ENCODE peak calls at places on chromosomes 5 and 9, in seven cellular contexts. X is PC-3, T is midbrain, M is HepG2, K is IMR-90, S is right lobe of liver, Q is T-helper 9 cell. B is an unnamed sample.

GRCh38 chr9:95505676-95506437 is 10.9 kb downstream of the PTCH1 start:
- DNase-seq in T (peak), Q (peak), M (peak), K (peak), X (peak), S (peak), B (no peak)

GRCh38 chr5:111930905-111931461 is 174.0 kb upstream of the NREP start:
- DNase-seq in X (peak), T (no peak), S (no peak), M (no peak), K (peak), Q (no peak), B (no peak)

GRCh38 chr5:163976691-163977090 is 471.3 kb downstream of the MAT2B start:
- DNase-seq in K (peak), M (no peak), Q (no peak), S (no peak), X (no peak), T (no peak), B (no peak)

GRCh38 chr5:52800394-52801213 is 12.9 kb downstream of the ITGA1 start:
- DNase-seq in T (peak), Q (peak), S (peak), K (peak), M (peak), X (peak), B (peak)

GRCh38 chr5:115033861-115034260 is 135.8 kb downstream of the TRIM36 start:
- DNase-seq in K (no peak), X (no peak), M (peak), T (peak), S (no peak), Q (no peak), B (no peak)

GRCh38 chr9:77433675-77434445 is 214.3 kb downstream of the GNA14 start:
- DNase-seq in T (peak), X (peak), M (peak), K (peak), S (no peak), Q (peak), B (no peak)

GRCh38 chr5:1787472-1788047 is 12.1 kb downstream of the MRPL36 start:
- DNase-seq in Q (no peak), K (no peak), S (no peak), M (no peak), X (no peak), T (no peak), B (no peak)

GRCh38 chr9:35882265-35882848 is 12.2 kb upstream of the OR13J1 start:
- DNase-seq in X (peak), K (peak), M (peak), T (peak), S (peak), Q (peak), B (peak)

GRCh38 chr9:106613250-106613737 is 249.7 kb upstream of the ZNF462 start:
- DNase-seq in M (no peak), K (no peak), T (no peak), X (no peak), S (no peak), Q (no peak), B (no peak)

GRCh38 chr5:134223406-134224251 is 2.2 kb downstream of the PPP2CA start:
- DNase-seq in S (no peak), Q (no peak), M (no peak), X (peak), K (peak), T (no peak), B (no peak)

GRCh38 chr5:31771045-31771444 is 132.1 kb downstream of the PDZD2 start:
- DNase-seq in M (no peak), Q (no peak), S (no peak), K (no peak), T (no peak), X (no peak), B (no peak)

GRCh38 chr5:139639619-139640431 is 8.3 kb upstream of the CXXC5 start:
- DNase-seq in T (peak), K (peak), S (peak), M (no peak), Q (no peak), X (peak), B (no peak)

GRCh38 chr9:18596920-18597319 is 123.0 kb downstream of the ADAMTSL1 start:
- DNase-seq in X (peak), K (peak), Q (no peak), S (no peak), T (no peak), M (no peak), B (no peak)

GRCh38 chr9:114452219-114453169 is 52.8 kb downstream of the WHRN start:
- DNase-seq in X (no peak), M (no peak), K (no peak), S (no peak), T (no peak), Q (no peak), B (no peak)

GRCh38 chr5:157857821-157858526 is 971 bp downstream of the CLINT1 start:
- DNase-seq in M (no peak), K (peak), T (peak), S (no peak), Q (no peak), X (peak), B (peak)

GRCh38 chr5:37840036-37840909 is at the start of gene GDNF:
- DNase-seq in X (peak), T (peak), K (peak), M (peak), S (no peak), Q (no peak), B (no peak)

GRCh38 chr5:127959152-127959764 is 124.3 kb upstream of the SLC12A2 start:
- DNase-seq in S (peak), K (peak), M (peak), X (peak), Q (no peak), T (no peak), B (no peak)

GRCh38 chr9:16866542-16866941 is 3.9 kb downstream of the BNC2 start:
- DNase-seq in K (peak), T (no peak), X (no peak), Q (no peak), M (no peak), S (no peak), B (no peak)

GRCh38 chr5:75059887-75060286 is 7.5 kb upstream of the GCNT4 start:
- DNase-seq in M (no peak), T (no peak), Q (no peak), K (no peak), X (no peak), S (no peak), B (no peak)

GRCh38 chr5:36138900-36139683 is 12.6 kb downstream of the LMBRD2 start:
- DNase-seq in M (peak), K (no peak), S (no peak), X (no peak), T (no peak), Q (no peak), B (no peak)

GRCh38 chr5:179192185-179192890 is 132.2 kb downstream of the ZNF354C start:
- DNase-seq in Q (no peak), T (no peak), S (no peak), K (no peak), M (no peak), X (no peak), B (no peak)

GRCh38 chr9:17906841-17907779 is 328.2 kb downstream of the SH3GL2 start:
- DNase-seq in X (no peak), K (no peak), S (no peak), T (no peak), M (no peak), Q (no peak), B (no peak)

GRCh38 chr5:112685929-112686328 is 51.8 kb upstream of the APC start:
- DNase-seq in S (no peak), M (no peak), K (peak), X (no peak), Q (no peak), T (no peak), B (no peak)

GRCh38 chr9:126626117-126627022 is 12.6 kb downstream of the LMX1B start:
- DNase-seq in M (no peak), K (no peak), Q (no peak), S (no peak), X (no peak), T (no peak), B (no peak)

GRCh38 chr5:42397267-42397666 is 26.0 kb upstream of the GHR start:
- DNase-seq in M (no peak), Q (no peak), T (no peak), S (no peak), X (no peak), K (no peak), B (no peak)

GRCh38 chr9:128118971-128119665 is 8.4 kb downstream of the PTGES2 start:
- DNase-seq in M (no peak), Q (no peak), T (no peak), K (no peak), X (no peak), S (peak), B (no peak)

GRCh38 chr5:146185161-146185560 is 2.7 kb upstream of the LARS1 start:
- DNase-seq in S (no peak), K (peak), M (no peak), T (no peak), X (peak), Q (no peak), B (no peak)

B was measured in effector memory CD8-positive, alpha-beta T cell.